ENCODE peak calls at places on chromosomes 5 and 9, in seven cellular contexts. Q is fibroblast of lung; C is T-cell; P is HFFc6; R is sigmoid colon; N is OCI-LY7; E is stimulated activated CD4-positive, alpha-beta T cell treated with anti-CD3 and anti-CD28 coated beads, Interleukin-1b, Interleukin-23, amount 100 ng/mL, for 1 hour. B is an unnamed sample.

GRCh38 chr5:180085837-180086236 is 14.3 kb upstream of the RNF130 start:
- DNase-seq in Q (no peak), C (peak; percentile 36), R (no peak), E (no peak), P (no peak), N (no peak), B (no peak)

GRCh38 chr9:98317134-98317857 is 61.8 kb upstream of the TBC1D2 start:
- DNase-seq in R (no peak), E (no peak), C (no peak), N (no peak), P (peak; percentile 89), Q (peak; percentile 49), B (no peak)

GRCh38 chr9:22158983-22159382 is 149.9 kb upstream of the CDKN2B start:
- DNase-seq in E (no peak), Q (peak; percentile 92), N (no peak), P (peak; percentile 13), R (peak; percentile 75), C (no peak), B (no peak)

GRCh38 chr5:118937393-118938061 is 50.8 kb downstream of the DTWD2 start:
- DNase-seq in E (no peak), R (no peak), Q (peak; percentile 42), P (no peak), N (no peak), C (no peak), B (no peak)

GRCh38 chr5:102886586-102886985 is 131.5 kb downstream of the PAM start:
- DNase-seq in P (peak; percentile 11), C (no peak), R (no peak), Q (no peak), N (no peak), E (no peak), B (no peak)

GRCh38 chr5:148583421-148583965 is 70.8 kb downstream of the HTR4 start:
- DNase-seq in C (no peak), N (no peak), P (no peak), Q (no peak), E (no peak), R (no peak), B (no peak)

GRCh38 chr9:36985769-36986547 is 48.1 kb downstream of the PAX5 start:
- DNase-seq in Q (no peak), P (no peak), E (no peak), C (no peak), N (no peak), R (no peak), B (peak; percentile 93)

GRCh38 chr5:1109542-1110259 is 2.2 kb downstream of the SLC12A7 start:
- DNase-seq in N (no peak), C (no peak), R (no peak), E (no peak), P (no peak), Q (no peak), B (no peak)

GRCh38 chr5:177494356-177495195 is 2.8 kb downstream of the PDLIM7 start:
- DNase-seq in N (peak; percentile 57), R (peak; percentile 91), Q (peak; percentile 91), E (no peak), P (peak; percentile 87), C (no peak), B (peak; percentile 81)

GRCh38 chr5:65034782-65035181 is 266.1 kb downstream of the CWC27 start:
- DNase-seq in E (no peak), N (peak; percentile 85), C (no peak), P (no peak), R (peak; percentile 68), Q (no peak), B (peak; percentile 71)

GRCh38 chr9:69115621-69116020 is 58.5 kb upstream of the TJP2 start:
- DNase-seq in E (no peak), P (no peak), Q (peak; percentile 59), R (no peak), N (no peak), C (no peak), B (no peak)

GRCh38 chr9:137676998-137677397 is 58.2 kb downstream of the EHMT1 start:
- DNase-seq in Q (no peak), P (no peak), E (no peak), C (no peak), R (peak; percentile 3), N (no peak), B (no peak)

GRCh38 chr5:14534773-14535172 is 46.8 kb upstream of the OTULINL start:
- DNase-seq in R (no peak), Q (no peak), P (no peak), N (no peak), E (no peak), C (no peak), B (no peak)

GRCh38 chr9:129422032-129422842 is 198.7 kb downstream of the C9orf50 start:
- DNase-seq in Q (no peak), N (no peak), R (no peak), E (no peak), C (no peak), P (no peak), B (no peak)

GRCh38 chr5:180003145-180003544 is 68.4 kb downstream of the RNF130 start:
- DNase-seq in P (no peak), E (no peak), R (no peak), N (no peak), Q (no peak), C (no peak), B (no peak)

GRCh38 chr5:56060276-56061110 is 65.7 kb upstream of the IL6ST start:
- DNase-seq in Q (no peak), R (no peak), E (no peak), N (no peak), P (no peak), C (no peak), B (no peak)

GRCh38 chr5:143192191-143192880 is 211.2 kb downstream of the NR3C1 start:
- DNase-seq in P (no peak), N (no peak), E (no peak), Q (no peak), R (no peak), C (no peak), B (no peak)

GRCh38 chr5:107470007-107470582 is 200.6 kb downstream of the EFNA5 start:
- DNase-seq in C (no peak), P (no peak), E (no peak), Q (no peak), N (no peak), R (no peak), B (no peak)

GRCh38 chr5:54357371-54358058 is 47.1 kb upstream of the ARL15 start:
- DNase-seq in P (no peak), Q (no peak), C (no peak), E (no peak), R (no peak), N (no peak), B (no peak)

GRCh38 chr9:132984202-132985062 is 5.9 kb downstream of the GFI1B start:
- DNase-seq in C (no peak), Q (no peak), R (no peak), E (no peak), P (no peak), N (no peak), B (peak; percentile 55)

GRCh38 chr9:100440071-100440470 is 13.1 kb downstream of the MSANTD3 start:
- DNase-seq in Q (peak; percentile 68), E (no peak), C (no peak), N (no peak), R (no peak), P (peak; percentile 38), B (no peak)

GRCh38 chr5:60822285-60822556 is 21.8 kb downstream of the ELOVL7 start:
- DNase-seq in Q (no peak), C (no peak), E (no peak), P (no peak), R (no peak), N (no peak), B (no peak)

GRCh38 chr5:89728750-89729149 is 680.8 kb downstream of the CETN3 start:
- DNase-seq in Q (peak; percentile 76), N (no peak), P (no peak), R (peak; percentile 61), E (no peak), C (no peak), B (no peak)

B was measured in H7.